ENCODE peak calls at places on chromosomes 11 and 22, in seven cellular contexts. N is hepatocyte, I is GM23248, P is OCI-LY7, F is HCT116, C is SK-N-SH, O is neural progenitor cell. B is an unnamed sample. For H3K9me3, the result is how much of the 10 kb centered on the place peaks cover.

GRCh38 chr11:19239039-19239438 is 1.7 kb downstream of the E2F8 start:
- DNase-seq in N (no peak), F (no peak), C (no peak), P (peak), I (no peak), O (no peak), B (no peak)

GRCh38 chr11:47711816-47712215 is 3.4 kb downstream of the AGBL2 start:
- DNase-seq in O (no peak), P (no peak), C (no peak), I (no peak), N (no peak), F (no peak), B (no peak)

GRCh38 chr11:36357831-36358230 is 61.7 kb downstream of the PRR5L start:
- DNase-seq in I (no peak), F (no peak), O (no peak), P (peak), N (no peak), C (no peak), B (no peak)

GRCh38 chr11:66554602-66555001 is 7.9 kb downstream of the ACTN3 start:
- DNase-seq in P (no peak), O (no peak), C (no peak), F (no peak), I (no peak), N (no peak), B (no peak)

GRCh38 chr11:46389450-46390330 is 1.9 kb downstream of the CHRM4 start:
- DNase-seq in O (peak), C (peak), I (peak), P (peak), F (peak), N (peak), B (peak)

GRCh38 chr11:65435981-65436411 is 13.4 kb downstream of the NEAT1 start:
- DNase-seq in F (no peak), P (no peak), O (no peak), I (peak), C (no peak), N (no peak), B (peak)

GRCh38 chr11:83945953-83946352 is 659.8 kb upstream of the CCDC90B start:
- DNase-seq in N (no peak), I (no peak), P (no peak), C (no peak), O (no peak), F (no peak), B (no peak)

GRCh38 chr22:24772493-24773220 is 1.9 kb downstream of the PIWIL3 start:
- DNase-seq in I (peak), C (peak), N (peak), O (peak), P (no peak), F (peak), B (no peak)

GRCh38 chr11:110031171-110031570 is 62.0 kb upstream of the ZC3H12C start:
- DNase-seq in P (no peak), I (no peak), N (no peak), O (no peak), C (no peak), F (no peak), B (no peak)

GRCh38 chr11:128733440-128734115 is 39.7 kb downstream of the FLI1 start:
- DNase-seq in C (peak), I (no peak), P (peak), N (no peak), F (no peak), O (peak), B (peak)

GRCh38 chr11:98068251-98068650 is 952.5 kb upstream of the CNTN5 start:
- DNase-seq in F (no peak), I (no peak), C (no peak), P (no peak), N (no peak), O (no peak), B (no peak)

GRCh38 chr11:2728663-2729332 is 29.0 kb upstream of the KCNQ1OT1 start:
- DNase-seq in P (no peak), O (no peak), F (no peak), N (no peak), I (no peak), C (peak), B (no peak)

GRCh38 chr11:2731285-2732125 is 31.7 kb upstream of the KCNQ1OT1 start:
- DNase-seq in N (no peak), O (no peak), C (no peak), F (no peak), P (no peak), I (no peak), B (no peak)

GRCh38 chr11:2729841-2730240 is 30.0 kb upstream of the KCNQ1OT1 start:
- DNase-seq in O (no peak), C (no peak), I (no peak), N (no peak), F (no peak), P (no peak), B (no peak)

GRCh38 chr11:2732261-2732939 is 32.6 kb upstream of the KCNQ1OT1 start:
- DNase-seq in O (no peak), N (no peak), F (no peak), P (no peak), C (no peak), I (no peak), B (no peak)

GRCh38 chr11:2730323-2731284 is 30.8 kb upstream of the KCNQ1OT1 start:
- DNase-seq in F (no peak), P (no peak), O (no peak), N (no peak), C (peak), I (no peak), B (no peak)
- TF ChIP-seq EZH2phosphoT487 in F (no peak), P (no peak), O (no peak), N (no peak), C (no peak), I (no peak), B (no peak)

GRCh38 chr11:29679996-29680395 is 336.8 kb downstream of the KCNA4 start:
- DNase-seq in F (no peak), I (no peak), C (no peak), N (no peak), O (no peak), P (no peak), B (no peak)
- H3K9me3 ChIP-seq in F (under half), I (under half), C (under half), N (under half), O (under half), P (under half), B (under half)

GRCh38 chr11:118706546-118706825 is 27.0 kb upstream of the TREH start:
- DNase-seq in F (no peak), I (no peak), N (no peak), O (no peak), C (no peak), P (no peak), B (no peak)

GRCh38 chr11:118708296-118708695 is 28.8 kb upstream of the TREH start:
- DNase-seq in N (no peak), C (no peak), O (no peak), I (no peak), P (no peak), F (no peak), B (no peak)

GRCh38 chr11:118703563-118704106 is 24.2 kb upstream of the TREH start:
- DNase-seq in O (no peak), F (no peak), P (no peak), N (no peak), C (no peak), I (no peak), B (no peak)

GRCh38 chr11:118705796-118706545 is 26.5 kb upstream of the TREH start:
- DNase-seq in F (no peak), P (no peak), C (peak), I (peak), N (no peak), O (peak), B (no peak)

DNA sequence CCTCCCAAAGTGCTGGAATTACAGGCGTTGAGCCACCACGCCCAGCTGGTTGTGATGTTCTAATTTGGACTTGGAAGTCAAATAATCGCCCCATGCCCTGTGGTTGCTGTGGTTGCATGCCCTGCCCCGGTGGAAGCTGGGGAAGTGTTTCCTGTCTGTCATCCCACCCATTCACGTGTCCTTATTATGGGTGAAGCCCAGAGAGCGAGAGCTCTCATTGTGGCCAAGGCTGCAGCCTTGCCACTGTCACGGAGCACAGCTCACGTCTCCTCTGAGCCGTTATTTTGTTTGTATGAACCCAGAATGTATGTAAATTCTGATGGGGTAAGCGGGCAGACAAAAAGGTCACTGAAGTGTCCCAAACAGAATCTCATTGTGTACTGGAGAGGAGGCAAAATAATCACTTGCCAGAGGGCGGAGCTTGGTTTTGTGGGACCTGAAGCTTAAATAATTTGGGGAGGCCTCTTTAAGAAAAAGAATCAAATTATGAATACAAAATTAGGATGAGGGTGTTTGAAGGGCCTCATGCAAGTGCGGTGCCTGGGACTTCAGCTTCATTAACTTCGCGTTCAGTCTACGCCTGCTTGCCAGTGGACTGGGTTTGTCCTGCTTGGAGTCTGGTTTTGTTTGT is 25.8 kb upstream of the TREH start:
- DNase-seq in P (peak), I (no peak), C (no peak), O (peak), F (no peak), N (no peak), B (no peak)
- TF ChIP-seq EZH2phosphoT487 in P (no peak), I (no peak), C (no peak), O (no peak), F (no peak), N (no peak), B (no peak)

GRCh38 chr22:47220752-47221151 is 458.3 kb downstream of the TBC1D22A start:
- DNase-seq in O (no peak), N (no peak), F (no peak), I (no peak), C (no peak), P (no peak), B (no peak)

GRCh38 chr22:47215851-47216250 is 453.4 kb downstream of the TBC1D22A start:
- DNase-seq in I (no peak), O (no peak), P (no peak), F (no peak), N (no peak), C (no peak), B (no peak)

GRCh38 chr22:47221840-47222615 is 459.6 kb downstream of the TBC1D22A start:
- DNase-seq in N (no peak), I (no peak), C (peak), O (no peak), F (no peak), P (no peak), B (no peak)

GRCh38 chr22:47218671-47219070 is 456.2 kb downstream of the TBC1D22A start:
- DNase-seq in I (no peak), N (no peak), P (no peak), F (no peak), C (no peak), O (no peak), B (no peak)

DNA sequence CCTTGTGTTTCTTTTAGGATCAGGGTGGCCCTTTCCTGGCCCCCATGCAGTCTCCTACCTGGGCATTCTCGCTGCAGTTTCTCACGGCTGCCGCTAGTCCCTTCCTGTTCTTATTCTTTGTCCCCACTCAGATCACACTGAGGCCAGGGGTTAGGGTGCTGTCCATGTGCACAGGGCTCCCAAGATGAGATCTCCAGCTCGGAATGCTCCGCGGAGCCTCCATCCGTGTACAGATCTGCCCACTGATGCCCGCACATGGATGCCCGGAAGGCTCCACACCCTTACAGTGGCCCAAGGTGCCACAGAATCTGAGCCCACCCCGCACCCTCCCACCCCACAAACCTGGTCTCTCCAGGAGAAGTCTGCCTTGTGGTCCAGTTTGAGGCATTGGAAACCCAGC is 457.3 kb downstream of the TBC1D22A start:
- DNase-seq in N (no peak), P (no peak), I (no peak), F (no peak), O (no peak), C (no peak), B (no peak)
- H3K9me3 ChIP-seq in N (under half), P (under half), I (under half), F (under half), O (under half), C (under half), B (under half)

GRCh38 chr11:57276169-57276854 is 39.3 kb upstream of the APLNR start:
- DNase-seq in P (no peak), F (no peak), N (no peak), O (no peak), I (no peak), C (no peak), B (no peak)

GRCh38 chr11:57278721-57279095 is 41.7 kb upstream of the APLNR start:
- DNase-seq in O (no peak), N (no peak), P (no peak), I (no peak), F (no peak), C (no peak), B (no peak)

GRCh38 chr11:57279131-57279530 is 42.1 kb upstream of the APLNR start:
- DNase-seq in I (peak), N (no peak), C (no peak), O (no peak), F (no peak), P (no peak), B (no peak)

GRCh38 chr11:57276857-57277505 is 39.9 kb upstream of the APLNR start:
- DNase-seq in P (no peak), I (no peak), C (no peak), N (no peak), F (no peak), O (no peak), B (no peak)

DNA sequence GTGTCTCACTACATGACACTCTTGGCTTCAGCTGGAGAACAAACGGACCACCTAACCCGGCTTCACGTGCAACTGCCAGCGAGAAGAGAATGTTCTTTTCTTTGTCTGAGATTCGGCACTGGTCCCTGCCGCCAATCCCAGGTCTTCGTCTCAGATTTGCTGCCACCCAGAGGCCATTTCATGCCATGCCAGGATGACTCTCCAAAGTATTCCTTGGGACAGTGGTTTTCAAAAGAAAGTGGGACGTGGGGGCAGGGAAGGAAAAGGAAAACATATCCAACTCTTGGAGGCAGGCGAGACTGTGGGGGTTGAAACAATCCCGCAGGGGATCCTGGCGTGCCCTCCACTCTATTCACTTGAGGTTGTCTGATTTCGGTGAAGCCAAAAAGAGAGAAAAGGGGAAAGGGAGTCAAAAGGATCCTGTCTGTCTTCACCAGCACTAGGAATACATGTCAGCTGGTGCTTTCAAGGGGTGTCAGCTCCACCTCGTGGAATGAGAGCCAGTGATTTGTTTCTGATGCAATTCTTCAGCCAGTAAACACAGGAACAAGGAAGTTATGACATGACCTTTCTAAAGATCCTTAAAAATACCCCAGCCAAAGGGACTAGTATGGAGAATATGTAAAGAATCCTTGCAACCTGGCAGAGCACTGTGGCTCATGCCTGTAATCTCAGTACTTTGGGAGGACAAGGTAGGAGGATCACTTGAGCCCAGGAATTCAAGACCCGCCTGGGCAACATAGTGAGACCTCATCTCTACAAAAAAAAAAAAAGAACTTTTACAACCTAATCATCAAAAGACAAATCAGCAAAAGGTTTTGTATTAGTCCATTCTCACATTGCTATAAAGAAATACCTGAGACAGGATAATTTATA is 41.0 kb upstream of the APLNR start:
- DNase-seq in F (peak), I (peak), P (peak), O (peak), N (peak), C (peak), B (no peak)
- TF ChIP-seq EZH2phosphoT487 in F (no peak), I (no peak), P (no peak), O (no peak), N (no peak), C (no peak), B (no peak)

GRCh38 chr22:49251371-49251770 is 576.3 kb downstream of the BRD1 start:
- DNase-seq in C (no peak), N (no peak), P (no peak), I (no peak), F (no peak), O (no peak), B (no peak)

GRCh38 chr22:49255154-49255553 is 572.5 kb downstream of the BRD1 start:
- DNase-seq in F (no peak), C (no peak), P (no peak), N (no peak), O (no peak), I (no peak), B (no peak)

GRCh38 chr22:49255741-49256318 is 571.8 kb downstream of the BRD1 start:
- DNase-seq in O (no peak), P (no peak), I (no peak), F (no peak), N (no peak), C (no peak), B (no peak)

GRCh38 chr22:49257551-49257951 is 570.1 kb downstream of the BRD1 start:
- DNase-seq in N (no peak), O (no peak), I (no peak), C (no peak), P (no peak), F (no peak), B (no peak)

DNA sequence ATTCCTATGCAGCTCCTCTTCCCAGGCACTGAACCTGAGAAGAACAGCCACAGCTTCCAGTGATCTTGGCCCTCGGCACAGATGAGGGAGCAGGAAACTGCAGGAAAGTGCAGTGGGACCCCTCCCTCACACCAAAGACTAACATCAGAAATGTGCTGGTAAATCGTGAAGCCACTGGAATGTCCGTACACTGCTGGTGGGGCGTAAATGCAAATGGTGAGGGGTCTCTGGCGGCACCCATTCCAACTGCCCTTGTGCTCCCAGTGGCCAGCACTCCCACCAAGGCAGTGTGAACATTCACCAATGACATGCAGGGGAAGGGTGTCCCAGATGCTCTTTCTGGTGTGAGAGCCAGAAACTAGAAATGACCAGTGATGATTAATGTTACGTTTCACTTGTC is 574.0 kb downstream of the BRD1 start:
- DNase-seq in O (no peak), I (no peak), P (no peak), C (no peak), N (no peak), F (no peak), B (no peak)
- H3K9me3 ChIP-seq in O (under half), I (under half), P (under half), C (under half), N (under half), F (under half), B (under half)

DNA sequence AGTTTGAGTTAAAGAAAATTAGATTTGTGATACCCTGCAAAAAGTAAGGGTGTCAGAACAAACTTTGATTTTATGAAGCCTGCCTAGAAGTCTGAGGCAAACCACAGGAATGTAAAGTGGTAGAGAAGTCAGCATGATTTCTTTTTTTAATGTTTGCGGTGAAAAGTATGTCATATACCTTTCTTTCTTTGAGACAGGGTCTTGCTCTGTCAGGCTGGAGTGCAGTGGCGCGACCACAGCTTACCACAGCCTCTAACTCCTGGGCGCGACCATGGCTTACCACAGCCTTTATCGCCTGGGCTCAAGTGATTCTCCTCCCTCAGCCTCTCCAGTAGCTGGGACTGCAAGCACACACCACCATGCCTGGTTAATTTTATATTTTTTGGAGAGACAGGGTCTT is 4.7 kb downstream of the API5 start:
- DNase-seq in N (no peak), P (no peak), C (no peak), O (no peak), F (no peak), I (peak), B (peak)
- TF ChIP-seq EZH2phosphoT487 in N (no peak), P (no peak), C (no peak), O (no peak), F (no peak), I (no peak), B (no peak)

DNA sequence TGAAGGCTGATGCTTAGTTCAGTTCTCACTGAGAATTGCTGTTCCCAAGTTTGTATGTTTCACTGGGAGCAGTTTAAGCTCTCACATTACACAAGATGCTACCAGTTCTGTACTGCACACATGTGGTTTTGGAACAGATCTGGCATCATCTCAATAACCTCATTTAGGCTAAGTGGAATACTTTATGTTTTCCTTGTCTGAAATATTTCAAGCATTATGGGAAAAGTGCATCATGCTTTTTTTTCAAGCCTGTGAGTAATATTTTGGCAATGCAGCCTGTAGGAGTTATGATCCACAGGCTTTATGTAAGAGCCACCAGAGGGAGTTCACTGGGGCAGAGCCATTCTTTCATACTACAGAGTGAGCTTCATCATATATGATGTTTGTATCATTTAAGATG is 141.5 kb downstream of the OR4C45 start:
- DNase-seq in P (no peak), F (no peak), O (no peak), I (peak), C (no peak), N (no peak), B (peak)
- H3K9me3 ChIP-seq in P (under half), F (under half), O (under half), I (under half), C (under half), N (under half), B (under half)